ENCODE peak calls at places on chromosomes 11 and 22, in seven cellular contexts. One of them, this sample, is unnamed. For H3K36me3, the result is how much of the 10 kb centered on the place peaks cover.

GRCh38 chr11:131661137-131661536 is 290.7 kb downstream of the NTM start:
- DNase-seq in body of pancreas: no peak
- DNase-seq in lung: no peak
- DNase-seq in mesenchymal stem cell: peak
- DNase-seq in iPS DF 6.9: no peak
- DNase-seq in endothelial cell of umbilical vein: no peak
- DNase-seq in esophagus squamous epithelium: no peak
- DNase-seq in this sample: no peak

GRCh38 chr11:12249590-12250260 is 127.6 kb upstream of the PARVA start:
- DNase-seq in iPS DF 6.9: no peak
- DNase-seq in lung: peak
- DNase-seq in mesenchymal stem cell: no peak
- DNase-seq in esophagus squamous epithelium: no peak
- DNase-seq in endothelial cell of umbilical vein: peak
- DNase-seq in body of pancreas: peak
- DNase-seq in this sample: no peak

GRCh38 chr22:40325315-40325714 is 21.0 kb upstream of the ADSL start:
- DNase-seq in lung: no peak
- DNase-seq in endothelial cell of umbilical vein: no peak
- DNase-seq in mesenchymal stem cell: no peak
- DNase-seq in body of pancreas: no peak
- DNase-seq in iPS DF 6.9: no peak
- DNase-seq in esophagus squamous epithelium: no peak
- DNase-seq in this sample: no peak

GRCh38 chr11:66467756-66468155 is 1.1 kb downstream of the PELI3 start:
- DNase-seq in body of pancreas: no peak
- DNase-seq in endothelial cell of umbilical vein: no peak
- DNase-seq in mesenchymal stem cell: no peak
- DNase-seq in iPS DF 6.9: no peak
- DNase-seq in lung: peak
- DNase-seq in esophagus squamous epithelium: no peak
- DNase-seq in this sample: no peak

GRCh38 chr11:58629857-58630256 is 7.4 kb downstream of the CNTF start:
- DNase-seq in body of pancreas: peak
- DNase-seq in endothelial cell of umbilical vein: peak
- DNase-seq in lung: no peak
- DNase-seq in mesenchymal stem cell: peak
- DNase-seq in esophagus squamous epithelium: no peak
- DNase-seq in iPS DF 6.9: peak
- DNase-seq in this sample: peak

GRCh38 chr11:119860561-119861094 is 131.6 kb upstream of the NECTIN1 start:
- DNase-seq in body of pancreas: no peak
- DNase-seq in esophagus squamous epithelium: no peak
- DNase-seq in lung: no peak
- DNase-seq in iPS DF 6.9: no peak
- DNase-seq in mesenchymal stem cell: no peak
- DNase-seq in endothelial cell of umbilical vein: no peak
- DNase-seq in this sample: peak

GRCh38 chr11:130096823-130097222 is 27.1 kb downstream of the APLP2 start:
- DNase-seq in esophagus squamous epithelium: no peak
- DNase-seq in endothelial cell of umbilical vein: peak
- DNase-seq in lung: no peak
- DNase-seq in iPS DF 6.9: no peak
- DNase-seq in body of pancreas: no peak
- DNase-seq in mesenchymal stem cell: no peak
- DNase-seq in this sample: no peak

GRCh38 chr11:60971520-60971919 is at the start of gene CD6:
- DNase-seq in iPS DF 6.9: no peak
- DNase-seq in lung: no peak
- DNase-seq in body of pancreas: no peak
- DNase-seq in mesenchymal stem cell: no peak
- DNase-seq in endothelial cell of umbilical vein: no peak
- DNase-seq in esophagus squamous epithelium: no peak
- DNase-seq in this sample: no peak

GRCh38 chr11:126816655-126817054 is 183.9 kb downstream of the KIRREL3 start:
- DNase-seq in lung: no peak
- DNase-seq in mesenchymal stem cell: peak
- DNase-seq in esophagus squamous epithelium: no peak
- DNase-seq in body of pancreas: no peak
- DNase-seq in endothelial cell of umbilical vein: no peak
- DNase-seq in iPS DF 6.9: no peak
- DNase-seq in this sample: no peak

GRCh38 chr22:28031383-28031922 is 112.4 kb upstream of the PITPNB start:
- DNase-seq in body of pancreas: no peak
- DNase-seq in endothelial cell of umbilical vein: no peak
- DNase-seq in lung: no peak
- DNase-seq in esophagus squamous epithelium: no peak
- DNase-seq in mesenchymal stem cell: no peak
- DNase-seq in iPS DF 6.9: no peak
- DNase-seq in this sample: no peak

GRCh38 chr11:114183041-114183511 is 113.1 kb upstream of the NNMT start:
- DNase-seq in endothelial cell of umbilical vein: no peak
- DNase-seq in esophagus squamous epithelium: no peak
- DNase-seq in body of pancreas: no peak
- DNase-seq in iPS DF 6.9: no peak
- DNase-seq in lung: no peak
- DNase-seq in mesenchymal stem cell: peak
- DNase-seq in this sample: no peak

GRCh38 chr11:17683378-17684161 is 35.8 kb upstream of the MYOD1 start:
- DNase-seq in body of pancreas: no peak
- DNase-seq in esophagus squamous epithelium: no peak
- DNase-seq in endothelial cell of umbilical vein: peak
- DNase-seq in mesenchymal stem cell: peak
- DNase-seq in iPS DF 6.9: no peak
- DNase-seq in lung: no peak
- DNase-seq in this sample: peak

GRCh38 chr11:56163804-56164203 is 3.7 kb upstream of the OR8K5 start:
- DNase-seq in lung: no peak
- DNase-seq in iPS DF 6.9: no peak
- DNase-seq in mesenchymal stem cell: no peak
- DNase-seq in esophagus squamous epithelium: no peak
- DNase-seq in body of pancreas: no peak
- DNase-seq in endothelial cell of umbilical vein: no peak
- DNase-seq in this sample: no peak

GRCh38 chr11:56160217-56160616 is at the start of gene OR8K5:
- DNase-seq in body of pancreas: no peak
- DNase-seq in esophagus squamous epithelium: no peak
- DNase-seq in endothelial cell of umbilical vein: no peak
- DNase-seq in mesenchymal stem cell: no peak
- DNase-seq in iPS DF 6.9: no peak
- DNase-seq in lung: no peak
- DNase-seq in this sample: no peak
- H3K4me3 ChIP-seq in body of pancreas: no peak
- H3K4me3 ChIP-seq in esophagus squamous epithelium: no peak
- H3K4me3 ChIP-seq in endothelial cell of umbilical vein: no peak
- H3K4me3 ChIP-seq in mesenchymal stem cell: no peak
- H3K4me3 ChIP-seq in iPS DF 6.9: no peak
- H3K4me3 ChIP-seq in lung: no peak
- H3K4me3 ChIP-seq in this sample: no peak

GRCh38 chr11:111378773-111379499 is at the start of gene POU2AF1:
- DNase-seq in mesenchymal stem cell: no peak
- DNase-seq in endothelial cell of umbilical vein: no peak
- DNase-seq in esophagus squamous epithelium: peak
- DNase-seq in body of pancreas: no peak
- DNase-seq in iPS DF 6.9: no peak
- DNase-seq in lung: no peak
- DNase-seq in this sample: no peak

GRCh38 chr11:111376453-111376871 is 2.6 kb downstream of the POU2AF1 start:
- DNase-seq in esophagus squamous epithelium: no peak
- DNase-seq in mesenchymal stem cell: no peak
- DNase-seq in endothelial cell of umbilical vein: no peak
- DNase-seq in body of pancreas: no peak
- DNase-seq in iPS DF 6.9: no peak
- DNase-seq in lung: no peak
- DNase-seq in this sample: peak

GRCh38 chr11:111379500-111380136 is 543 bp upstream of the POU2AF1 start:
- DNase-seq in esophagus squamous epithelium: no peak
- DNase-seq in body of pancreas: no peak
- DNase-seq in iPS DF 6.9: no peak
- DNase-seq in lung: no peak
- DNase-seq in mesenchymal stem cell: no peak
- DNase-seq in endothelial cell of umbilical vein: no peak
- DNase-seq in this sample: no peak

GRCh38 chr11:111382451-111382850 is 3.4 kb upstream of the POU2AF1 start:
- DNase-seq in esophagus squamous epithelium: no peak
- DNase-seq in body of pancreas: no peak
- DNase-seq in lung: no peak
- DNase-seq in endothelial cell of umbilical vein: no peak
- DNase-seq in iPS DF 6.9: no peak
- DNase-seq in mesenchymal stem cell: no peak
- DNase-seq in this sample: no peak

DNA sequence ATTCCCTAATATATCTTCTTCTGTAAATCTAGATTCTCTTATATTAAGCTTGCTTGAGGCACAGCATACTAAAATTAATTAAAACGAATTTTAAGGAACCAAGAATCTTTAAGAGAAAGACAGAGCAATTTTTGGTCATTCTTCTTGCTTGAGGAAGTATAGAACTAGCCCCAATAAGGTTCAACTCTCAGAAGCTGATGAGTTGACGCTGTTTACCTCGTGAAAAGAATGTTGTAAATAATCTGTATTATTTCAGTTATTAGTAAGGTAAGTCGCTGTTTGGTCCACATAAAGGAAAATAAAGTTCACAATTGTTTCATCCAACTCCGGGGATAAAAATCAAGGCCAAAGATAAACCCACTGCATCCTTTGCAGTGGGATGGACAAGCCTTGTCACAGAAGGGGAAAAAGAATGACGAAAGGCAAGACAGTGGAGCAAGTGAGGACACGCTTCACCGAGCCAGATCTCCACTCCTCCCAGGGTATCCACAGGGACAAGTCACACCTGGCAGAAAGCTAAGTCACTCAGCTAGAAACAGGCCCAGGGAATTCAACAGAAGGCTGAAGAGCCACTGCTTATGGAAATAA is 796 bp downstream of the POU2AF1 start:
- DNase-seq in esophagus squamous epithelium: no peak
- DNase-seq in iPS DF 6.9: no peak
- DNase-seq in lung: no peak
- DNase-seq in mesenchymal stem cell: no peak
- DNase-seq in endothelial cell of umbilical vein: no peak
- DNase-seq in body of pancreas: no peak
- DNase-seq in this sample: peak
- H3K36me3 ChIP-seq in esophagus squamous epithelium: under half
- H3K36me3 ChIP-seq in iPS DF 6.9: under half
- H3K36me3 ChIP-seq in lung: under half
- H3K36me3 ChIP-seq in mesenchymal stem cell: under half
- H3K36me3 ChIP-seq in endothelial cell of umbilical vein: under half
- H3K36me3 ChIP-seq in body of pancreas: under half
- H3K36me3 ChIP-seq in this sample: under half

GRCh38 chr11:128582496-128583366 is 4.6 kb downstream of the ETS1 start:
- DNase-seq in endothelial cell of umbilical vein: peak
- DNase-seq in lung: no peak
- DNase-seq in iPS DF 6.9: peak
- DNase-seq in body of pancreas: no peak
- DNase-seq in mesenchymal stem cell: peak
- DNase-seq in esophagus squamous epithelium: no peak
- DNase-seq in this sample: peak
- H3K4me3 ChIP-seq in endothelial cell of umbilical vein: no peak
- H3K4me3 ChIP-seq in lung: no peak
- H3K4me3 ChIP-seq in iPS DF 6.9: peak
- H3K4me3 ChIP-seq in body of pancreas: no peak
- H3K4me3 ChIP-seq in mesenchymal stem cell: no peak
- H3K4me3 ChIP-seq in esophagus squamous epithelium: no peak
- H3K4me3 ChIP-seq in this sample: no peak

DNA sequence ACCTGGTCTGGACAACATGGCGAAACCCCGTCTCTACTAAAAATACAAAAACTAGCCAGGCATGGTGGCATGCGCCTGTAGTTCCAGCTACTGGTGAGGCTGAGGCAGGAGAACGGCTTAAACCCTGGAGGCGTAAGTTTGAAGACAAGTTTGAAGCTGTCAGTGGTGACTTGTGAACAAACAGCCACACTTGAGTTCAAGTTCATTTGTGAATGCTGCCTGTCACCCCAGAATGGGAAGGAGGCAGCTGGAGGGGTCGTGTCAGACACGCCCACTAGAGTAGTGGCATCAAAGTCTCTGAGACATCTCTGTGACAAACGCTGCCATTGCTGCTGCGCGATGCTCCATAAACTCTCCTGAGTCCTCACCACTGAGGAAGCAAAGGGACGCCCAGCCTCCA is 74.2 kb downstream of the DGCR2 start:
- DNase-seq in endothelial cell of umbilical vein: no peak
- DNase-seq in lung: no peak
- DNase-seq in mesenchymal stem cell: no peak
- DNase-seq in esophagus squamous epithelium: no peak
- DNase-seq in body of pancreas: no peak
- DNase-seq in iPS DF 6.9: no peak
- DNase-seq in this sample: no peak
- H3K36me3 ChIP-seq in endothelial cell of umbilical vein: under half
- H3K36me3 ChIP-seq in lung: under half
- H3K36me3 ChIP-seq in mesenchymal stem cell: half or more
- H3K36me3 ChIP-seq in esophagus squamous epithelium: half or more
- H3K36me3 ChIP-seq in body of pancreas: under half
- H3K36me3 ChIP-seq in iPS DF 6.9: under half
- H3K36me3 ChIP-seq in this sample: under half

GRCh38 chr11:63610604-63611394 is 3.4 kb downstream of the PLAAT3 start:
- DNase-seq in iPS DF 6.9: no peak
- DNase-seq in body of pancreas: no peak
- DNase-seq in esophagus squamous epithelium: no peak
- DNase-seq in lung: no peak
- DNase-seq in endothelial cell of umbilical vein: no peak
- DNase-seq in mesenchymal stem cell: no peak
- DNase-seq in this sample: no peak
- H3K4me3 ChIP-seq in iPS DF 6.9: no peak
- H3K4me3 ChIP-seq in body of pancreas: no peak
- H3K4me3 ChIP-seq in esophagus squamous epithelium: no peak
- H3K4me3 ChIP-seq in lung: no peak
- H3K4me3 ChIP-seq in endothelial cell of umbilical vein: no peak
- H3K4me3 ChIP-seq in mesenchymal stem cell: no peak
- H3K4me3 ChIP-seq in this sample: no peak